ENCODE peak calls at places on chromosomes 5 and 9, in ten cellular contexts. Q, M, U, I, N, G, P, A, T and V are unnamed samples.

GRCh38 chr5:181053760-181054122 is 13.7 kb downstream of the BTNL9 start:
- DNase-seq in Q (no peak), M (no peak), U (no peak), I (no peak), N (no peak), G (no peak), P (no peak), A (no peak), T (no peak), V (no peak)

GRCh38 chr9:135945969-135946368 is 15.2 kb downstream of the UBAC1 start:
- DNase-seq in Q (no peak), M (no peak), U (no peak), I (no peak), N (no peak), G (no peak), P (no peak), A (no peak), T (no peak), V (no peak)

GRCh38 chr9:97847474-97848236 is 5.4 kb upstream of the FOXE1 start:
- DNase-seq in Q (no peak), M (no peak), U (no peak), I (no peak), N (no peak), G (no peak), P (no peak), A (no peak), T (no peak), V (no peak)

GRCh38 chr5:135005076-135005475 is 29.0 kb downstream of the PITX1 start:
- DNase-seq in Q (no peak), M (no peak), U (no peak), I (no peak), N (no peak), G (no peak), P (no peak), A (no peak), T (no peak), V (no peak)

GRCh38 chr5:7518947-7519560 is 123.1 kb downstream of the ADCY2 start:
- DNase-seq in Q (no peak), M (no peak), U (no peak), I (no peak), N (peak), G (no peak), P (no peak), A (no peak), T (no peak), V (no peak)

GRCh38 chr5:72878854-72879253 is 62.4 kb downstream of the TNPO1 start:
- DNase-seq in Q (no peak), M (no peak), U (no peak), I (peak), N (no peak), G (no peak), P (no peak), A (no peak), T (no peak), V (no peak)

GRCh38 chr5:80182802-80183645 is 72.8 kb downstream of the SERINC5 start:
- DNase-seq in Q (no peak), M (no peak), U (no peak), I (no peak), N (no peak), G (no peak), P (no peak), A (no peak), T (peak), V (no peak)

GRCh38 chr9:23730364-23730763 is 95.7 kb downstream of the ELAVL2 start:
- DNase-seq in Q (no peak), M (no peak), U (no peak), I (no peak), N (no peak), G (no peak), P (no peak), A (no peak), T (no peak), V (no peak)

GRCh38 chr5:150175536-150175935 is 9.0 kb downstream of the CDX1 start:
- DNase-seq in Q (no peak), M (no peak), U (peak), I (no peak), N (peak), G (no peak), P (no peak), A (no peak), T (peak), V (peak)

GRCh38 chr5:122902263-122902662 is 56.9 kb downstream of the SNX24 start:
- DNase-seq in Q (no peak), M (no peak), U (no peak), I (no peak), N (no peak), G (no peak), P (no peak), A (no peak), T (no peak), V (no peak)

GRCh38 chr9:29928072-29928471 is 2354.8 kb upstream of the C9orf72 start:
- DNase-seq in Q (no peak), M (no peak), U (no peak), I (no peak), N (no peak), G (no peak), P (no peak), A (no peak), T (no peak), V (no peak)

GRCh38 chr9:79371301-79371700 is 200.5 kb upstream of the TLE4 start:
- DNase-seq in Q (no peak), M (no peak), U (no peak), I (no peak), N (no peak), G (no peak), P (no peak), A (no peak), T (no peak), V (no peak)
- TF ChIP-seq POLR2AphosphoS5 in Q (no peak), M (no peak), U (no peak), I (no peak), N (no peak), G (no peak), P (no peak), A (no peak), T (no peak), V (no peak)

GRCh38 chr5:74194196-74194595 is 446.3 kb downstream of the ENC1 start:
- DNase-seq in Q (no peak), M (no peak), U (no peak), I (no peak), N (no peak), G (no peak), P (no peak), A (no peak), T (no peak), V (no peak)

GRCh38 chr5:74196233-74196632 is 444.3 kb downstream of the ENC1 start:
- DNase-seq in Q (no peak), M (no peak), U (no peak), I (no peak), N (no peak), G (no peak), P (no peak), A (no peak), T (no peak), V (no peak)

GRCh38 chr5:74188341-74188740 is 452.2 kb downstream of the ENC1 start:
- DNase-seq in Q (no peak), M (no peak), U (no peak), I (no peak), N (no peak), G (no peak), P (no peak), A (no peak), T (no peak), V (no peak)

GRCh38 chr5:74187757-74188156 is 452.8 kb downstream of the ENC1 start:
- DNase-seq in Q (no peak), M (no peak), U (no peak), I (no peak), N (no peak), G (no peak), P (no peak), A (no peak), T (no peak), V (no peak)

DNA sequence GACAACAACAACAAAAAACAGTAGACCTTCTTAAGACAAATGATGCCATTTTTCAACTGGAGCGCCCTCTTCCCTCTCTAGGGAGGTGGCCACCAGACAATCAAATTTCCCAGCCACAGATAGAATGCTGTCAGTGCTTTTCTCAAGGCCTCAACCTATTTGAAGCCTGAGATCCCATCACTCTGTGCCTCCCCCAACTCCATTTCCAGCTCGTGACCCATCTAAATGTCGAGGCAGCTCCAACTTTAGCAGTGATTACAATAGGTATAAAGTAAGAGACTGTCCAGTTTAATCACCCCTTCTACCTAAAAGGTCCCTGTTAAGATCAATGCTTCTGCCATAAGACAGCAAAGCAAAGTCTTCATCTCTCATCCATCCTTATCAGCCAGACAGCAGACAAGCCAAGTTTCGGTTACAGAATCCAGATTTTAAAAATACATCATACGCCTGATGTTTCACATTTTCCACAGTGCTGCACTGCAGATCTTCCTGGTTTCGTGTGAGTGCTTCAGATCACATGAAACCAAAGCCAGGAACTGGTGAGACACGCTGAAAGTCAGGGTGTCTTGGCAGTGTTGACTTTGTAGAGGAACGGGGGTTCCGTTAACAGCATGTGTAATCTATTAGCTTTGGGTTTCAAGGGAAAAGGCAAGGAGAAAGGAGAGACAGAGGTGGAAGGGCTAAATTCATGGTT is 447.8 kb downstream of the ENC1 start:
- DNase-seq in Q (no peak), M (no peak), U (no peak), I (no peak), N (no peak), G (no peak), P (no peak), A (no peak), T (no peak), V (no peak)
- TF ChIP-seq POLR2AphosphoS5 in Q (no peak), M (no peak), U (no peak), I (no peak), N (no peak), G (no peak), P (no peak), A (no peak), T (no peak), V (no peak)

GRCh38 chr9:88745281-88746001 is 210.5 kb downstream of the NXNL2 start:
- DNase-seq in Q (no peak), M (no peak), U (no peak), I (no peak), N (no peak), G (no peak), P (no peak), A (peak), T (no peak), V (no peak)
- TF ChIP-seq POLR2AphosphoS5 in Q (peak), M (no peak), U (no peak), I (no peak), N (no peak), G (no peak), P (no peak), A (no peak), T (no peak), V (no peak)

DNA sequence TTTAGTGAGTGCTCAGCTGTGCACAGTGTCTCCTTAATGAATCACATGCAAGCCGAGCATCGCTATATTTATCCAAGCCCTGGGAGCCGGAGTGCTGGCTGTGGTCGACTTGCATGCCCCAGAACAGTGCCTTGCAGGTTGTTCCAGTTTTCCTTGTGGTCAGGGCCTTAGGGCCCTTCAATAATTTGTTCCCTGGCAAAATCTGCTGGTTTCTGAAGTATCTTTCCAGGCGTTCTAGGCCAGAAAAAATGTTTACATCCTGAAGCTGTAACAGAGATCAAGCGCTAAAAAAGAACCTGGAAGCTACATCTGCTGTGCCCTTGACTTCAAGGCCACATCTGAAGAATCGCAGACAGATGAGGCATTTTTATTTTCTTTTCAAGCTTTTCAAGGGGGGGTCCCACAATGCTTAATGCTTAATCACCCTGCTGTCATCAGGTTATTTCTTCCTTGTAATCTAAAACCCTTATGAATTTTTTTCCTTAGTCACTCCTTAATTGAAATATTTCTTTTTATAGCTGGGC is 105.8 kb downstream of the DOCK2 start:
- DNase-seq in Q (no peak), M (no peak), U (no peak), I (peak), N (no peak), G (no peak), P (no peak), A (no peak), T (no peak), V (no peak)
- TF ChIP-seq POLR2AphosphoS5 in Q (no peak), M (no peak), U (no peak), I (peak), N (no peak), G (no peak), P (no peak), A (no peak), T (no peak), V (no peak)

DNA sequence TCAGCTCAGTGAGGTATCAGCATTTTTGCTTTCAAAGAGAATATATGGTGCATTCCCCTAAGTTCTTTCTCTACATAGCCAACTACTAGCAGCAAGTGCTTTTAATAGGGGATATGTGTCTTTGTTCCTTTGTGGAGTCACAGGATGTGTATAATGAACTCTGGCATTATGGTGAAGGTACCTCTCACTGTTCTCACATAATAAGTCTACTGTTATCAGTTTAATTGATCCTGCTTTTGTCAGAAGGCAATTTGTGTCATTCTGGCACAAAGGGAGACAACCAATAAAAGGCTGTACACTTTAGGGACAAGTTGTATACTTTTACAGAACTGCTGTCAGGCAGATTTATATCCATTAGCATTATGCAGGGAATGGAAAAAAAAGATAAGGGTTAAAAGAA is 531.4 kb upstream of the RIOK2 start:
- DNase-seq in Q (no peak), M (no peak), U (no peak), I (no peak), N (no peak), G (no peak), P (no peak), A (no peak), T (no peak), V (no peak)
- TF ChIP-seq POLR2AphosphoS5 in Q (no peak), M (no peak), U (no peak), I (no peak), N (no peak), G (no peak), P (no peak), A (no peak), T (no peak), V (no peak)

DNA sequence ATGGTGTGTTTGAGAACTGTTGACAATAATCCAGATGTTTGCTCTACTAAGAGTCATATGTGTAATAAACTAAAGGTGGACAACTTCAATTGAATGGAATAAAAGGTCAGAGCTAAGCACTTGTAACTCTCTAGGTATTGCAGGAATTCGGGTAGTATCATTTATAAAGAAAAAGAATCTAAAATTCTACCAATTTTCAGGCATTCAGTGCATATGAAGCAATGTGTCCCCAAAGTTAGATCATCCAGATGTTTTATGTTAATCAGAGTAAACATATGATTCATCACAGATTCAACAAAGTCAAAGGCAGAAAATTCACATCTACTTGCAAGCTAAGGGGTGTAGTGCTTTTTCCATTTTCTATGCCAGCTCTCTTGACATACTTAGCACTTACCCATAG is 477.1 kb downstream of the PDE4D start:
- DNase-seq in Q (no peak), M (no peak), U (no peak), I (no peak), N (no peak), G (no peak), P (peak), A (no peak), T (no peak), V (no peak)
- TF ChIP-seq POLR2AphosphoS5 in Q (no peak), M (no peak), U (no peak), I (no peak), N (no peak), G (no peak), P (no peak), A (no peak), T (no peak), V (no peak)

GRCh38 chr5:64869419-64869818 is 100.7 kb downstream of the CWC27 start:
- DNase-seq in Q (no peak), M (no peak), U (no peak), I (no peak), N (no peak), G (no peak), P (no peak), A (no peak), T (no peak), V (peak)
- TF ChIP-seq POLR2AphosphoS5 in Q (no peak), M (no peak), U (no peak), I (no peak), N (no peak), G (no peak), P (no peak), A (no peak), T (no peak), V (no peak)